ENCODE peak calls at places on chromosomes 2 and 18, in four cellular contexts. F is HCT116, L is SK-N-SH, I is K562. W is an unnamed sample.
A peak's percentile ranks its signal among the peaks of the same experiment; 100 is the strongest.

GRCh38 chr18:31687529-31687928 is 3.1 kb upstream of the B4GALT6 start:
- DNase-seq in F (no peak), L (no peak), I (no peak), W (no peak)

GRCh38 chr18:75083761-75084160 is 125.2 kb downstream of the PTGR3 start:
- DNase-seq in F (no peak), L (no peak), I (no peak), W (no peak)

GRCh38 chr18:78196280-78196679 is 783.3 kb upstream of the SALL3 start:
- DNase-seq in F (no peak), L (no peak), I (no peak), W (no peak)

GRCh38 chr2:127623388-127624320 is 22.3 kb upstream of the GPR17 start:
- DNase-seq in F (no peak), L (peak; percentile 17), I (no peak), W (no peak)

GRCh38 chr2:127455566-127456493 is 37.6 kb downstream of the PROC start:
- DNase-seq in F (no peak), L (no peak), I (no peak), W (peak; percentile 44)

GRCh38 chr2:202592580-202592979 is 42.2 kb upstream of the FAM117B start:
- DNase-seq in F (no peak), L (no peak), I (no peak), W (no peak)

GRCh38 chr18:43805646-43806194 is 528.4 kb upstream of the SYT4 start:
- DNase-seq in F (no peak), L (no peak), I (no peak), W (no peak)

GRCh38 chr18:32576296-32576916 is 105.7 kb upstream of the GAREM1 start:
- DNase-seq in F (no peak), L (peak; percentile 43), I (no peak), W (no peak)

GRCh38 chr2:209463835-209464234 is 40.0 kb downstream of the MAP2 start:
- DNase-seq in F (no peak), L (no peak), I (no peak), W (no peak)

GRCh38 chr2:28382755-28383154 is 9.9 kb upstream of the FOSL2 start:
- DNase-seq in F (no peak), L (no peak), I (peak; percentile 40), W (no peak)

GRCh38 chr18:42275949-42276730 is 321.1 kb downstream of the PIK3C3 start:
- DNase-seq in F (no peak), L (no peak), I (no peak), W (no peak)

GRCh38 chr2:4354678-4355077 is 651.3 kb downstream of the DCDC2C start:
- DNase-seq in F (no peak), L (peak; percentile 51), I (peak; percentile 8), W (peak; percentile 58)

GRCh38 chr2:225994748-225995405 is 595.4 kb downstream of the NYAP2 start:
- DNase-seq in F (no peak), L (no peak), I (no peak), W (no peak)

GRCh38 chr2:3267869-3268704 is 109.5 kb downstream of the EIPR1 start:
- DNase-seq in F (no peak), L (no peak), I (no peak), W (no peak)

GRCh38 chr2:45907592-45907991 is 256.1 kb downstream of the PRKCE start:
- DNase-seq in F (no peak), L (no peak), I (no peak), W (no peak)
- TF ChIP-seq YY1 in F (no peak), L (no peak), I (no peak), W (no peak)

DNA sequence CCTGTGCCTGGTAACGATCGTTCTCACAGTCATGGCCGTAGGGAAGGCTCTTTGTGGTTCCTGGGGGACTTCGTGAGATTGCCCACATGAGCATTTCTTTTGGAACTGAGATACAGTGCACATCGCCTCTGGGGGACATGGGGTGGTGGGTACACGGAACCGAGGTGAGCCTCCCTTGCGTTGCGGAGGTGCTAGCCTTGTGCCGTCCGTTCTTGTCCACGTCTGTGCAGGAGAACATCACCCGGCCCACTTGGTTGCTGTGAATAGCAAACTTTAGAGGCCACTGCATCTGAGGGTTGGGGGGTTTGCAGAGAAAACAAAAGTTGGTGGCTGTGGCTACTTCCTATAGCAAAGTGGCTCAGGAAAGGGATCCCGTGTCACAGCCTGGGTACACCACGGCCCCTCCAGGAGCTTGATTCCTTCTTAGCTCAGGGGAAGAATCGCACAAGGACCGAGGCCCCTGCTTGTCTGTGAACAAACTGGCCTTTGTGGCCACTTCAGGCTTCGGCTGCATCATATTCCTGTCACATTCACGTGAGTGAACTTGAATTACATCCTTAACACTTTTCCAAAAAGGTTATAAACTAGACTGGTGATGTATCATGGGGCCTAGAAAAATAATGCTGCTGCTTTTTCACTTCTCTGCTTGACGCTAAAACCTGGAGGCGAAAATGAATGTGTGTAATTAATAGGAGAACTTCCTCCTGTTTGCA is 72.6 kb downstream of the LRRFIP1 start:
- DNase-seq in F (no peak), L (no peak), I (no peak), W (no peak)
- H3K4me1 ChIP-seq in F (peaks cover 27% of the 10 kb centered on the region), L (peaks cover 92% of the 10 kb centered on the region), I (peaks cover 38% of the 10 kb centered on the region), W (peaks cover 37% of the 10 kb centered on the region)

DNA sequence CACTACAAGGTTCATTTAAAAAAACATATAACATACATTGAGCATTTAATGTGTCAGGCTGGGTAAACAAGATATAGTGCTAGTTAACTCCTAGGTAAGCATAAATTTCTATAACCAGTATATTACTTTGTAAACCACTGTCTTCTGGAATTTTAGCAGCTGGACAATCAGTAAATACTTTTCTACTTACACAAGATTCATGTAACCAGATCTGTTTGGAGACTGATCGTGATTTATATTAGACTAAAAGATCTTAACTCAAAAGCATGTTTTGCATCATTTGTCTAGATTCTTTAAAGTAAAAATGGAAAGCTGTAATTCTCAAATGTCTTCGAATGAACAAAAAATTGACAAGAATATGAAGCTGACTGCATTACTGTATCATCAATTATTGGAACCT is 941 bp upstream of the SGO2 start:
- DNase-seq in F (no peak), L (no peak), I (no peak), W (no peak)
- H3K4me3 ChIP-seq in F (no peak overlapping the region), L (no peak overlapping the region), I (no peak overlapping the region), W (no peak overlapping the region)

GRCh38 chr2:102094917-102095316 is 47.6 kb upstream of the IL1R1 start:
- DNase-seq in F (peak; percentile 41), L (no peak), I (peak; percentile 22), W (no peak)
- TF ChIP-seq YY1 in F (no peak), L (no peak), I (no peak), W (no peak)

GRCh38 chr2:101728865-101729264 is 31.4 kb downstream of the MAP4K4 start:
- DNase-seq in F (no peak), L (no peak), I (no peak), W (no peak)
- H3K4me1 ChIP-seq in F (no peaks in the 10 kb centered on the region), L (peaks cover 11% of the 10 kb centered on the region), I (no peaks in the 10 kb centered on the region), W (peaks cover 10% of the 10 kb centered on the region)

DNA sequence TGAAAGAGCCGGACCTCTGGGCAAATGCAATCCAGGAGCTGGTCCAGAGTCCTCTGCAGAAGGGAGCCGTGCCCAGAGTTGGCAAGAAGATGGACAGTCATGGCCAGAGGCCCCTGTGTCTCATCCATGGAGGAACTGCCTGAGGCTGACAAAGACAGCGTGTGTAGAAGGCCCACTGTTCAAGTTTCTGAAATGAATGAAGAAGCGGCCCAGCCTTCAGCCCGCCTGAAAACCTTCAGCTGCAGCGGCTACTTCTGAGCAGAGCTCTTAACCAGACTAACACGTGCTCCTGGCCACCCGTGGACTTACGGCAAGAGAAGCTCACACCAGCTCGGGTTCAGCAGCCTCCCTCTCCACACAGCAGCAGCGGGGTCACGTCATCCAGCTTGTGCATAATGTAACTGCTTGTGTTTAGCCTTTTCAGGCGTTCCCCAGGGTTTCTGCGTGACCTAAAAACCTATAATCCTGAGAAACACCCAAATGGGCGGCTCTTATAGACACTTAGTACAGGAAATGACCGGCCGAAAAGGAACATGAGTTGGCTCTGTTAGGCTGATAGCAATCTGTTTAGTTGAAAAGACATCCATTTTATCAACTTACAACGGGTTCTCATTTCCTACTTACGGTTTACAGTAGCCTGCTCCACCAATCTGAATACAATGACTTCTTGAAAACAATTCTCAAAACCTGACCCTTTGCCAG is at the start of gene FAM124B:
- DNase-seq in F (no peak), L (no peak), I (peak; percentile 35), W (no peak)
- H3K4me3 ChIP-seq in F (no peak within 1 kb of the TSS), L (no peak within 1 kb of the TSS), I (peak within 1 kb of the TSS; percentile 45), W (no peak within 1 kb of the TSS)

DNA sequence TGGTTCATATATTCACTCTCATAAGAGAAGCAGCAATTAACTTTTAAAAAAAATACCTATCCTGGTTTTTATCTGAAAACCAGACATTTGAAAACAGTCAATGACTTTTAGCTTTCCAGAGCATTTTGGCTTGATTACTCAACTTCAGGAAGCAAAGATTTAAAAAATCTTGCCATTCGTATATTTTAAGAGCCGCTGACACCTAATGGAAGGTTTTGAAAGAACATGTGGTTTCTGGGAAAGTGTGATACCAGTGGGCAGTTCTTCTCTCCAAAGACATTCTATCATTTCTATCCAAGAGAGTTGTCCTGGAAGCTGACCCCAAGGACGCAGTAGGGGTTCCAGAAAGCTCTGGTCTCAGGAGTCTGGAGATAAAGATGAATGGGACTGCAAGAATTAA is 234.7 kb downstream of the TTC32 start:
- DNase-seq in F (peak; percentile 41), L (no peak), I (no peak), W (no peak)
- TF ChIP-seq YY1 in F (no peak), L (no peak), I (no peak), W (no peak)

GRCh38 chr2:16058256-16058655 is 117.9 kb downstream of the MYCN start:
- DNase-seq in F (no peak), L (no peak), I (no peak), W (no peak)

GRCh38 chr2:16059393-16060016 is 119.2 kb downstream of the MYCN start:
- DNase-seq in F (no peak), L (no peak), I (no peak), W (no peak)

GRCh38 chr2:16057661-16058060 is 117.3 kb downstream of the MYCN start:
- DNase-seq in F (no peak), L (no peak), I (no peak), W (no peak)

GRCh38 chr2:16060125-16060935 is 120.0 kb downstream of the MYCN start:
- DNase-seq in F (no peak), L (no peak), I (no peak), W (no peak)

GRCh38 chr2:16058747-16059358 is 118.5 kb downstream of the MYCN start:
- DNase-seq in F (no peak), L (no peak), I (no peak), W (no peak)
- H3K4me1 ChIP-seq in F (no peaks in the 10 kb centered on the region), L (no peaks in the 10 kb centered on the region), I (no peaks in the 10 kb centered on the region), W (no peaks in the 10 kb centered on the region)

W was measured in NT2/D1.